ENCODE peak calls at places on chromosomes 1 and 21, in four cellular contexts. One of them, this sample, is unnamed.

GRCh38 chr1:149845416-149845815 is 54.0 kb upstream of the BOLA1 start:
- ATAC-seq in HepG2: no peak
- ATAC-seq in Panc1: no peak
- ATAC-seq in GM23338: peak; percentile 11
- ATAC-seq in this sample: no peak

GRCh38 chr1:165862448-165862847 is 35.0 kb downstream of the UCK2 start:
- ATAC-seq in HepG2: no peak
- ATAC-seq in Panc1: no peak
- ATAC-seq in GM23338: no peak
- ATAC-seq in this sample: no peak

GRCh38 chr1:45687753-45688737 is at the start of gene TMEM69:
- ATAC-seq in HepG2: peak; percentile 61
- ATAC-seq in Panc1: peak; percentile 60
- ATAC-seq in GM23338: peak; percentile 57
- ATAC-seq in this sample: peak; percentile 25

GRCh38 chr1:230205719-230206198 is 138.7 kb downstream of the GALNT2 start:
- ATAC-seq in HepG2: no peak
- ATAC-seq in Panc1: no peak
- ATAC-seq in GM23338: no peak
- ATAC-seq in this sample: no peak

GRCh38 chr1:26259578-26259977 is 20.3 kb upstream of the SH3BGRL3 start:
- ATAC-seq in HepG2: no peak
- ATAC-seq in Panc1: no peak
- ATAC-seq in GM23338: no peak
- ATAC-seq in this sample: no peak

GRCh38 chr1:89780721-89781120 is 40.1 kb upstream of the LRRC8D start:
- ATAC-seq in HepG2: peak; percentile 62
- ATAC-seq in Panc1: peak; percentile 84
- ATAC-seq in GM23338: no peak
- ATAC-seq in this sample: no peak

GRCh38 chr1:70790232-70790923 is 257.2 kb downstream of the PTGER3 start:
- ATAC-seq in HepG2: no peak
- ATAC-seq in Panc1: no peak
- ATAC-seq in GM23338: no peak
- ATAC-seq in this sample: no peak

GRCh38 chr1:6111991-6112689 is 66.5 kb downstream of the KCNAB2 start:
- ATAC-seq in HepG2: no peak
- ATAC-seq in Panc1: no peak
- ATAC-seq in GM23338: peak; percentile 27
- ATAC-seq in this sample: no peak

GRCh38 chr1:174116042-174116441 is 43.3 kb upstream of the RABGAP1L start:
- ATAC-seq in HepG2: no peak
- ATAC-seq in Panc1: no peak
- ATAC-seq in GM23338: no peak
- ATAC-seq in this sample: no peak

GRCh38 chr1:205247130-205247921 is 19.6 kb downstream of the TMCC2 start:
- ATAC-seq in HepG2: no peak
- ATAC-seq in Panc1: no peak
- ATAC-seq in GM23338: peak; percentile 20
- ATAC-seq in this sample: peak; percentile 35

GRCh38 chr21:42188663-42189062 is 30.3 kb upstream of the ABCG1 start:
- ATAC-seq in HepG2: no peak
- ATAC-seq in Panc1: no peak
- ATAC-seq in GM23338: no peak
- ATAC-seq in this sample: no peak

GRCh38 chr1:219432191-219432606 is 180.7 kb downstream of the ZC3H11B start:
- ATAC-seq in HepG2: no peak
- ATAC-seq in Panc1: no peak
- ATAC-seq in GM23338: no peak
- ATAC-seq in this sample: no peak

GRCh38 chr1:109474697-109475096 is 8.4 kb downstream of the SYPL2 start:
- ATAC-seq in HepG2: no peak
- ATAC-seq in Panc1: no peak
- ATAC-seq in GM23338: no peak
- ATAC-seq in this sample: no peak

GRCh38 chr1:42847721-42848470 is 1.5 kb downstream of the ZNF691 start:
- ATAC-seq in HepG2: no peak
- ATAC-seq in Panc1: no peak
- ATAC-seq in GM23338: no peak
- ATAC-seq in this sample: no peak

GRCh38 chr1:29180497-29181412 is 945 bp downstream of the SRSF4 start:
- ATAC-seq in HepG2: peak; percentile 12
- ATAC-seq in Panc1: peak; percentile 3
- ATAC-seq in GM23338: peak; percentile 14
- ATAC-seq in this sample: peak; percentile 9

GRCh38 chr1:26138974-26139558 is 19.8 kb upstream of the FAM110D start:
- ATAC-seq in HepG2: no peak
- ATAC-seq in Panc1: no peak
- ATAC-seq in GM23338: no peak
- ATAC-seq in this sample: no peak

GRCh38 chr21:38175321-38175720 is 81.5 kb upstream of the KCNJ15 start:
- ATAC-seq in HepG2: no peak
- ATAC-seq in Panc1: no peak
- ATAC-seq in GM23338: no peak
- ATAC-seq in this sample: no peak

GRCh38 chr21:38179504-38179900 is 77.3 kb upstream of the KCNJ15 start:
- ATAC-seq in HepG2: no peak
- ATAC-seq in Panc1: no peak
- ATAC-seq in GM23338: no peak
- ATAC-seq in this sample: no peak

GRCh38 chr21:38181101-38181500 is 75.7 kb upstream of the KCNJ15 start:
- ATAC-seq in HepG2: no peak
- ATAC-seq in Panc1: no peak
- ATAC-seq in GM23338: no peak
- ATAC-seq in this sample: no peak

GRCh38 chr21:38178653-38179503 is 77.9 kb upstream of the KCNJ15 start:
- ATAC-seq in HepG2: no peak
- ATAC-seq in Panc1: no peak
- ATAC-seq in GM23338: no peak
- ATAC-seq in this sample: no peak

GRCh38 chr21:38177919-38178652 is 78.7 kb upstream of the KCNJ15 start:
- ATAC-seq in HepG2: no peak
- ATAC-seq in Panc1: no peak
- ATAC-seq in GM23338: no peak
- ATAC-seq in this sample: no peak
- TF ChIP-seq POLR2AphosphoS5 in HepG2: no peak
- TF ChIP-seq POLR2AphosphoS5 in Panc1: no peak
- TF ChIP-seq POLR2AphosphoS5 in GM23338: no peak
- TF ChIP-seq POLR2AphosphoS5 in this sample: no peak

GRCh38 chr1:182616130-182617074 is 12.2 kb upstream of the RGS16 start:
- ATAC-seq in HepG2: no peak
- ATAC-seq in Panc1: peak; percentile 19
- ATAC-seq in GM23338: peak; percentile 40
- ATAC-seq in this sample: peak; percentile 57
- H3K4me3 ChIP-seq in HepG2: no peak overlapping the region
- H3K4me3 ChIP-seq in Panc1: no peak overlapping the region
- H3K4me3 ChIP-seq in GM23338: peak overlapping the region; percentile 70
- H3K4me3 ChIP-seq in this sample: peak overlapping the region; percentile 8

GRCh38 chr1:2519029-2519685 is 7.2 kb downstream of the PANK4 start:
- ATAC-seq in HepG2: no peak
- ATAC-seq in Panc1: no peak
- ATAC-seq in GM23338: no peak
- ATAC-seq in this sample: no peak
- H3K36me3 ChIP-seq in HepG2: peaks cover 25% of the 10 kb centered on the region
- H3K36me3 ChIP-seq in Panc1: peaks cover 3% of the 10 kb centered on the region
- H3K36me3 ChIP-seq in GM23338: peaks cover 5% of the 10 kb centered on the region
- H3K36me3 ChIP-seq in this sample: no peaks in the 10 kb centered on the region

GRCh38 chr1:38474738-38475623 is 384.6 kb downstream of the RRAGC start:
- ATAC-seq in HepG2: no peak
- ATAC-seq in Panc1: no peak
- ATAC-seq in GM23338: peak; percentile 21
- ATAC-seq in this sample: no peak
- TF ChIP-seq POLR2AphosphoS5 in HepG2: no peak
- TF ChIP-seq POLR2AphosphoS5 in Panc1: no peak
- TF ChIP-seq POLR2AphosphoS5 in GM23338: no peak
- TF ChIP-seq POLR2AphosphoS5 in this sample: no peak

DNA sequence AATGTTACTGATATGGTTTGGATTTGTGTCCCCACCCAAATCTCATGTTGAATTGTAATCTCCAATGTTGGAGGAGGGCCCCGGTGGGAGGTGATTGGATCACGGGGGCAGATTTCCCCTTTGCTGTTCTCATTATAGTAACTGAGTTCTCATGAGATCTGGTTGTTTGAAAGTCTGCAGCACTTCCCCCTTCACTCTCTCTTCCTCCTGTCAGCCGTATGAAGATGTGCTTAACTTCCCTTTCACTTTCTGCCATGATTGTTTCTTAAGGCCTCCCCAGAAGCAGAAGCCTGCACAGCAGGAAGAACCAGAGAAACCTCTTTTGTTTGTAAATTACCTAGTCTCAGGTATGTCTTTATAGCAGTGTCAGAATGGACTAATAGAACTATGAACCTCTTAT is 28.4 kb downstream of the TRIM33 start:
- ATAC-seq in HepG2: no peak
- ATAC-seq in Panc1: no peak
- ATAC-seq in GM23338: no peak
- ATAC-seq in this sample: no peak
- H3K4me3 ChIP-seq in HepG2: no peak overlapping the region
- H3K4me3 ChIP-seq in Panc1: no peak overlapping the region
- H3K4me3 ChIP-seq in GM23338: no peak overlapping the region
- H3K4me3 ChIP-seq in this sample: no peak overlapping the region

GRCh38 chr1:54225986-54226559 is 26.1 kb downstream of the MRPL37 start:
- ATAC-seq in HepG2: no peak
- ATAC-seq in Panc1: no peak
- ATAC-seq in GM23338: no peak
- ATAC-seq in this sample: no peak
- H3K36me3 ChIP-seq in HepG2: peaks cover 2% of the 10 kb centered on the region
- H3K36me3 ChIP-seq in Panc1: no peaks in the 10 kb centered on the region
- H3K36me3 ChIP-seq in GM23338: no peaks in the 10 kb centered on the region
- H3K36me3 ChIP-seq in this sample: no peaks in the 10 kb centered on the region

GRCh38 chr1:208228550-208228949 is 15.6 kb downstream of the PLXNA2 start:
- ATAC-seq in HepG2: no peak
- ATAC-seq in Panc1: no peak
- ATAC-seq in GM23338: no peak
- ATAC-seq in this sample: no peak

GRCh38 chr1:208224192-208224713 is 19.9 kb downstream of the PLXNA2 start:
- ATAC-seq in HepG2: no peak
- ATAC-seq in Panc1: no peak
- ATAC-seq in GM23338: no peak
- ATAC-seq in this sample: no peak

GRCh38 chr1:208225954-208226937 is 17.9 kb downstream of the PLXNA2 start:
- ATAC-seq in HepG2: no peak
- ATAC-seq in Panc1: no peak
- ATAC-seq in GM23338: peak; percentile 54
- ATAC-seq in this sample: no peak

GRCh38 chr1:208228026-208228425 is 16.2 kb downstream of the PLXNA2 start:
- ATAC-seq in HepG2: no peak
- ATAC-seq in Panc1: no peak
- ATAC-seq in GM23338: no peak
- ATAC-seq in this sample: no peak

GRCh38 chr1:208227366-208227765 is 16.8 kb downstream of the PLXNA2 start:
- ATAC-seq in HepG2: no peak
- ATAC-seq in Panc1: no peak
- ATAC-seq in GM23338: no peak
- ATAC-seq in this sample: peak; percentile 50
- TF ChIP-seq POLR2AphosphoS5 in HepG2: no peak
- TF ChIP-seq POLR2AphosphoS5 in Panc1: no peak
- TF ChIP-seq POLR2AphosphoS5 in GM23338: no peak
- TF ChIP-seq POLR2AphosphoS5 in this sample: peak; percentile 81

This sample was measured in gastroesophageal sphincter.